ENCODE peak calls at places on chromosome 15, in eight cellular contexts. T is mammary epithelial cell, S is pancreas, Y is testis, O is fibroblast of lung, V is mucosa of descending colon, R is astrocyte of the spinal cord, P is adrenal gland. L is an unnamed sample.

GRCh38 chr15:81293728-81294500 is 30.0 kb downstream of the STARD5 start:
- DNase-seq in T (no peak), P (no peak), V (peak), Y (no peak), S (no peak), O (no peak), R (no peak), L (no peak)

GRCh38 chr15:85402195-85402921 is 22.0 kb downstream of the AKAP13 start:
- DNase-seq in R (peak), V (no peak), O (peak), S (no peak), P (no peak), T (peak), Y (no peak), L (no peak)

GRCh38 chr15:69637818-69638217 is 185.2 kb downstream of the RPLP1 start:
- DNase-seq in T (no peak), Y (no peak), O (no peak), V (no peak), S (no peak), P (no peak), R (no peak), L (no peak)

GRCh38 chr15:78195735-78196201 is 38.6 kb downstream of the ACSBG1 start:
- DNase-seq in R (no peak), O (no peak), V (no peak), S (no peak), T (peak), Y (peak), P (no peak), L (peak)

GRCh38 chr15:96146711-96147110 is 183.8 kb upstream of the NR2F2 start:
- DNase-seq in V (no peak), R (no peak), T (no peak), Y (no peak), S (no peak), P (no peak), O (peak), L (no peak)

GRCh38 chr15:92958105-92958504 is 58.0 kb downstream of the CHD2 start:
- DNase-seq in P (no peak), R (peak), Y (no peak), S (no peak), V (no peak), O (peak), T (peak), L (no peak)

GRCh38 chr15:74609938-74610301 is 5.7 kb upstream of the CLK3 start:
- DNase-seq in R (no peak), T (no peak), S (peak), P (no peak), Y (no peak), O (no peak), V (no peak), L (no peak)

GRCh38 chr15:70327328-70328136 is 229.8 kb upstream of the TLE3 start:
- DNase-seq in T (peak), V (no peak), Y (no peak), P (no peak), O (peak), S (no peak), R (peak), L (no peak)

GRCh38 chr15:24627443-24627842 is 48.1 kb upstream of the NPAP1 start:
- DNase-seq in S (no peak), P (no peak), R (no peak), T (no peak), V (no peak), O (no peak), Y (no peak), L (no peak)

GRCh38 chr15:76483018-76483417 is 146.4 kb downstream of the ISL2 start:
- DNase-seq in O (no peak), R (no peak), V (no peak), S (no peak), P (no peak), T (no peak), Y (no peak), L (no peak)

GRCh38 chr15:81492303-81492702 is 118.3 kb upstream of the TMC3 start:
- DNase-seq in R (peak), P (no peak), O (peak), T (peak), S (no peak), Y (no peak), V (no peak), L (no peak)

GRCh38 chr15:40785158-40785557 is 15.4 kb downstream of the C15orf62 start:
- DNase-seq in O (no peak), T (no peak), P (no peak), Y (no peak), R (no peak), V (no peak), S (no peak), L (no peak)

GRCh38 chr15:62512906-62513305 is 347.8 kb upstream of the C2CD4B start:
- DNase-seq in Y (no peak), T (no peak), V (no peak), O (no peak), S (no peak), R (no peak), P (no peak), L (no peak)

GRCh38 chr15:74960995-74961588 is 4.5 kb upstream of the RPP25 start:
- DNase-seq in S (no peak), V (no peak), P (no peak), Y (no peak), R (no peak), T (no peak), O (no peak), L (no peak)

GRCh38 chr15:29822685-29823459 is 604 bp upstream of the TJP1 start:
- DNase-seq in P (peak), S (peak), O (peak), R (peak), Y (no peak), V (peak), T (peak), L (peak)

GRCh38 chr15:61527836-61528589 is 298.9 kb upstream of the RORA start:
- DNase-seq in Y (no peak), R (no peak), O (no peak), V (no peak), P (no peak), T (peak), S (no peak), L (no peak)

GRCh38 chr15:84033793-84034553 is 201.6 kb upstream of the GOLGA6L4 start:
- DNase-seq in R (no peak), O (peak), V (no peak), S (no peak), T (peak), P (no peak), Y (no peak), L (no peak)

GRCh38 chr15:90336705-90337141 is 15.4 kb upstream of the ZNF774 start:
- DNase-seq in S (no peak), Y (peak), O (peak), V (no peak), T (peak), R (peak), P (no peak), L (no peak)

GRCh38 chr15:99098991-99099390 is 5.9 kb upstream of the SYNM start:
- DNase-seq in O (no peak), R (no peak), S (no peak), Y (no peak), V (no peak), P (no peak), T (no peak), L (no peak)

GRCh38 chr15:78928616-78929093 is 16.2 kb downstream of the CTSH start:
- DNase-seq in V (no peak), T (no peak), R (no peak), Y (no peak), O (no peak), S (no peak), P (no peak), L (no peak)

GRCh38 chr15:68595761-68596160 is 17.0 kb downstream of the CORO2B start:
- DNase-seq in P (no peak), Y (no peak), R (no peak), T (no peak), V (no peak), S (no peak), O (no peak), L (no peak)

GRCh38 chr15:67826717-67827560 is 1.6 kb downstream of the SKOR1 start:
- DNase-seq in O (no peak), T (no peak), P (peak), S (no peak), V (no peak), Y (no peak), R (no peak), L (no peak)

GRCh38 chr15:28109626-28110415 is 10.7 kb upstream of the OCA2 start:
- DNase-seq in R (no peak), O (no peak), P (no peak), Y (no peak), T (no peak), S (no peak), V (no peak), L (no peak)

GRCh38 chr15:74180689-74181602 is 7.4 kb downstream of the ISLR start:
- DNase-seq in P (peak), T (no peak), Y (no peak), O (no peak), R (no peak), V (peak), S (peak), L (no peak)

GRCh38 chr15:101852356-101852755 is 40.4 kb downstream of the OR4F15 start:
- DNase-seq in O (no peak), R (no peak), T (no peak), P (no peak), V (no peak), Y (no peak), S (no peak), L (no peak)

GRCh38 chr15:26148461-26148860 is 285.3 kb upstream of the ATP10A start:
- DNase-seq in S (no peak), R (no peak), Y (no peak), T (no peak), O (no peak), V (no peak), P (no peak), L (no peak)
- TF ChIP-seq CTCF in S (no peak), R (no peak), Y (no peak), T (no peak), O (no peak), V (no peak), P (no peak), L (no peak)

GRCh38 chr15:41944313-41944940 is 27.9 kb downstream of the EHD4 start:
- DNase-seq in P (peak), O (peak), R (peak), Y (peak), S (no peak), T (peak), V (no peak), L (peak)
- H3K4me3 ChIP-seq in P (no peak), O (no peak), R (no peak), Y (no peak), S (no peak), T (no peak), V (no peak), L (no peak)

GRCh38 chr15:43511012-43511885 is 6.2 kb upstream of the MAP1A start:
- DNase-seq in S (no peak), P (peak), O (no peak), R (no peak), Y (peak), V (no peak), T (no peak), L (peak)

GRCh38 chr15:43509002-43509922 is 8.1 kb upstream of the MAP1A start:
- DNase-seq in P (peak), V (no peak), R (no peak), O (peak), T (no peak), Y (peak), S (no peak), L (no peak)

GRCh38 chr15:43508421-43508820 is 9.0 kb upstream of the MAP1A start:
- DNase-seq in P (no peak), S (no peak), T (no peak), R (no peak), O (no peak), Y (no peak), V (no peak), L (no peak)

GRCh38 chr15:43509923-43510229 is 7.5 kb upstream of the MAP1A start:
- DNase-seq in R (no peak), P (no peak), O (peak), T (no peak), V (no peak), S (no peak), Y (no peak), L (no peak)

GRCh38 chr15:43510230-43511011 is 7.0 kb upstream of the MAP1A start:
- DNase-seq in Y (peak), P (peak), T (peak), V (peak), R (peak), S (peak), O (peak), L (peak)
- TF ChIP-seq CTCF in Y (no peak), P (peak), T (peak), V (no peak), R (peak), S (no peak), O (peak), L (peak)

GRCh38 chr15:31222769-31223345 is 103.8 kb upstream of the KLF13 start:
- DNase-seq in V (no peak), T (no peak), O (no peak), P (no peak), S (no peak), Y (no peak), R (no peak), L (no peak)
- H3K4me3 ChIP-seq in V (no peak), T (no peak), O (no peak), P (no peak), S (no peak), Y (no peak), R (no peak), L (no peak)

DNA sequence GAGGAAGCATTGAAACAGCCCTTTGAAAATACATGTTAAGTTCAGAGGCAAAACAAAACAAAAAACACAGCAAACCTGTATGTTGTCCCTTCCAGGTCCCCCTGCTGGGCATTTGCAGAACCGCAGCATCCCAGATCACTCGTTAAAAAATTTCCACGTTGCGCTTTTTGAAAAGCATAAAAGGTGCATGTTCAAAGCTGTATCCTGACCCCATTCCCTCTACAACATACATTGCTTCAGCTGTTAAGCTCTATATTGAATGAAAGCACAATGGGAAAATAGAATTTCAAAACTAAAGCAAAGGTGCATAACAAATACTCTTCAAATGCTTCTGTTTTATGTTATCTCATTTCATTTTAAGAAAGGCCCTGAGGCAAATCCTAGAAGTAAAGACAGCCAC is 328.3 kb downstream of the THSD4 start:
- DNase-seq in T (no peak), R (peak), S (no peak), V (no peak), P (peak), O (peak), Y (peak), L (no peak)
- TF ChIP-seq CTCF in T (peak), R (peak), S (peak), V (peak), P (peak), O (peak), Y (peak), L (peak)